ENCODE peak calls at places on chromosomes 2 and 18, in eight cellular contexts. H is adipocyte; W is right cardiac atrium; M is mesenchymal stem cell; S is left ventricle myocardium inferior; L is IMR-90; P is heart left ventricle; V is activated CD4-positive, alpha-beta T cell treated with anti-CD3 and anti-CD28 coated beads, Interleukin-2, amount 50 U/mL, for 1 hour. C is an unnamed sample.

GRCh38 chr2:1010373-1011017 is 59.8 kb downstream of the SNTG2 start:
- DNase-seq in M (no peak), W (no peak), S (no peak), L (no peak), H (peak; percentile 50), V (no peak), P (peak; percentile 41), C (peak; percentile 15)

GRCh38 chr2:129893244-129893643 is 86.2 kb upstream of the RAB6C start:
- DNase-seq in S (no peak), H (no peak), W (no peak), M (no peak), L (no peak), V (no peak), P (no peak), C (no peak)

GRCh38 chr2:233353769-233354499 is at the start of gene DGKD:
- DNase-seq in P (peak; percentile 56), S (peak; percentile 54), M (peak; percentile 58), H (peak; percentile 86), V (peak; percentile 74), L (no peak), W (peak; percentile 55), C (peak; percentile 28)

GRCh38 chr2:70886541-70886987 is 49.1 kb upstream of the ATP6V1B1 start:
- DNase-seq in M (no peak), L (no peak), W (no peak), H (no peak), P (no peak), V (no peak), S (no peak), C (no peak)

GRCh38 chr2:149832256-149832655 is 244.7 kb upstream of the MMADHC start:
- DNase-seq in W (no peak), M (no peak), P (no peak), H (no peak), L (peak; percentile 45), S (no peak), V (no peak), C (no peak)

GRCh38 chr2:43402002-43402401 is 175.6 kb upstream of the ZFP36L2 start:
- DNase-seq in V (no peak), H (no peak), L (no peak), S (no peak), W (no peak), P (no peak), M (no peak), C (no peak)

GRCh38 chr2:57549642-57550102 is 496.9 kb upstream of the VRK2 start:
- DNase-seq in P (no peak), M (peak; percentile 14), L (no peak), W (no peak), V (no peak), S (no peak), H (peak; percentile 45), C (no peak)

GRCh38 chr2:171410101-171410500 is 23.7 kb downstream of the METTL8 start:
- DNase-seq in V (no peak), L (peak; percentile 53), S (no peak), M (no peak), P (no peak), H (peak; percentile 83), W (no peak), C (peak; percentile 95)

GRCh38 chr2:41924024-41924423 is 123.8 kb upstream of the PKDCC start:
- DNase-seq in V (no peak), M (peak; percentile 75), W (no peak), S (no peak), P (no peak), L (no peak), H (no peak), C (no peak)

GRCh38 chr2:235870515-235870914 is 297.7 kb downstream of the GBX2 start:
- DNase-seq in S (no peak), H (no peak), P (no peak), V (no peak), M (no peak), L (no peak), W (no peak), C (no peak)

GRCh38 chr18:5051207-5051606 is 145.8 kb downstream of the AKAIN1 start:
- DNase-seq in H (no peak), V (no peak), M (no peak), L (no peak), P (no peak), S (no peak), W (no peak), C (no peak)